ENCODE peak calls at places on chromosomes 6 and 20, in four cellular contexts. One of them, this sample, is unnamed. For H3K27me3, the result is how much of the 10 kb centered on the place peaks cover.

GRCh38 chr6:119442776-119443184 is 93.2 kb upstream of the MAN1A1 start:
- DNase-seq in gastrocnemius medialis: peak
- DNase-seq in lower lobe of right lung: no peak
- DNase-seq in MG63: no peak
- DNase-seq in this sample: no peak

GRCh38 chr6:42279144-42279781 is 61.6 kb upstream of the MRPS10 start:
- DNase-seq in MG63: peak
- DNase-seq in gastrocnemius medialis: peak
- DNase-seq in lower lobe of right lung: no peak
- DNase-seq in this sample: no peak

GRCh38 chr20:44442298-44443070 is 33.2 kb upstream of the TTPAL start:
- DNase-seq in gastrocnemius medialis: no peak
- DNase-seq in MG63: no peak
- DNase-seq in lower lobe of right lung: no peak
- DNase-seq in this sample: no peak

GRCh38 chr6:113949499-113949898 is 21.4 kb downstream of the HDAC2 start:
- DNase-seq in lower lobe of right lung: no peak
- DNase-seq in MG63: no peak
- DNase-seq in gastrocnemius medialis: no peak
- DNase-seq in this sample: no peak

GRCh38 chr6:36698196-36698595 is 570 bp downstream of the RAB44 start:
- DNase-seq in gastrocnemius medialis: no peak
- DNase-seq in lower lobe of right lung: no peak
- DNase-seq in MG63: no peak
- DNase-seq in this sample: no peak

GRCh38 chr6:29141606-29142005 is 29.1 kb upstream of the OR2J2 start:
- DNase-seq in lower lobe of right lung: no peak
- DNase-seq in gastrocnemius medialis: no peak
- DNase-seq in MG63: no peak
- DNase-seq in this sample: no peak

GRCh38 chr6:130159876-130160415 is 62.8 kb downstream of the SAMD3 start:
- DNase-seq in MG63: no peak
- DNase-seq in lower lobe of right lung: no peak
- DNase-seq in gastrocnemius medialis: no peak
- DNase-seq in this sample: no peak

GRCh38 chr20:6265204-6265904 is 142.5 kb upstream of the FERMT1 start:
- DNase-seq in lower lobe of right lung: no peak
- DNase-seq in gastrocnemius medialis: no peak
- DNase-seq in MG63: peak
- DNase-seq in this sample: peak

GRCh38 chr6:129575378-129576118 is 134.4 kb downstream of the ARHGAP18 start:
- DNase-seq in gastrocnemius medialis: no peak
- DNase-seq in MG63: no peak
- DNase-seq in lower lobe of right lung: no peak
- DNase-seq in this sample: no peak

GRCh38 chr20:4919047-4919704 is 82.1 kb downstream of the SLC23A2 start:
- DNase-seq in MG63: no peak
- DNase-seq in lower lobe of right lung: no peak
- DNase-seq in gastrocnemius medialis: no peak
- DNase-seq in this sample: no peak

GRCh38 chr6:169026175-169026574 is 227.5 kb downstream of the THBS2 start:
- DNase-seq in gastrocnemius medialis: no peak
- DNase-seq in MG63: no peak
- DNase-seq in lower lobe of right lung: no peak
- DNase-seq in this sample: no peak

GRCh38 chr6:21598662-21599061 is 5.1 kb downstream of the SOX4 start:
- DNase-seq in MG63: no peak
- DNase-seq in lower lobe of right lung: no peak
- DNase-seq in gastrocnemius medialis: no peak
- DNase-seq in this sample: no peak
- H3K27me3 ChIP-seq in MG63: under half
- H3K27me3 ChIP-seq in lower lobe of right lung: under half
- H3K27me3 ChIP-seq in gastrocnemius medialis: under half
- H3K27me3 ChIP-seq in this sample: under half

DNA sequence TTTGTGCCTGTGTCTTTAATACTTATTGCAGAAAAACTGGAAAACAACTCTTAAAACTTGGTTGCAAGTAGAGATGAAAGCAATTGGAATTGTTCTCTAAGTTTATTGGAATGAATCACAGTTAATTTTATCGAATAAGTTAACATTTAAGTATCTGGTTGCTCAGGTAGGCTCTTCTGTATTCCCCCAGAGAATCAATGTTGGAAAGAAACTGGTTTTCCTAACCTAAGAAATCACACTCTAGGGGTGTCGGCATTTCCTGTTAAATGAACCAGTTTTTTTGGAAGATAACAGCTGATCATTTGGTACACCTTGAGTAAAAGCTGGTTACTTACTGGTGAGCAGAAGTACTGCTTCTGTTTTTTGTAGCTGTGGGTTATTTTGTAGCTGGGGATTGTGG is 5.2 kb downstream of the TFAP2C start:
- DNase-seq in lower lobe of right lung: no peak
- DNase-seq in gastrocnemius medialis: no peak
- DNase-seq in MG63: no peak
- DNase-seq in this sample: no peak
- H3K27me3 ChIP-seq in lower lobe of right lung: half or more
- H3K27me3 ChIP-seq in gastrocnemius medialis: half or more
- H3K27me3 ChIP-seq in MG63: under half
- H3K27me3 ChIP-seq in this sample: half or more

GRCh38 chr20:25065044-25065624 is 7.2 kb upstream of the ACSS1 start:
- DNase-seq in MG63: no peak
- DNase-seq in lower lobe of right lung: no peak
- DNase-seq in gastrocnemius medialis: peak
- DNase-seq in this sample: no peak
- H3K27me3 ChIP-seq in MG63: under half
- H3K27me3 ChIP-seq in lower lobe of right lung: under half
- H3K27me3 ChIP-seq in gastrocnemius medialis: under half
- H3K27me3 ChIP-seq in this sample: half or more

DNA sequence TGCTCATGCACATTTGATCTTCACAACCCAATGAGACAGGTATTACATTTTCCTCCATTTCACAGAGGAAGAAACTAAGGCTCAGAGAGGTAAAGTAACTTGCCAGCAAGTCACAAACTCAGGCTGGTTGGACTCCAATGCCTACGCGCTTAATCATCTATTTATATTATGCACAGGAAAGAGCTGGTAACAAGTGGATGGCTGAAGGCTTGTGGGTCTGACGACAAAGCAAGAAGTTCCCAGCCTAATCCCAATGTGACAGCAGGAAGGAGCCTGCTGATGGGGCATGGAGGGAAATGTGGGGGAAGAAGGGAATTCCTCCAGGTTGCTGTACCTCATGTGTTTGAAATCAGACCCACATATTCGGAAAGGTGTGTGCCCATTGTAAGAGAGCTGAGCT is 3.9 kb downstream of the CDH22 start:
- DNase-seq in lower lobe of right lung: no peak
- DNase-seq in MG63: peak
- DNase-seq in gastrocnemius medialis: no peak
- DNase-seq in this sample: no peak
- H3K27me3 ChIP-seq in lower lobe of right lung: half or more
- H3K27me3 ChIP-seq in MG63: under half
- H3K27me3 ChIP-seq in gastrocnemius medialis: under half
- H3K27me3 ChIP-seq in this sample: under half

GRCh38 chr20:24368253-24368652 is 101.2 kb upstream of the SYNDIG1 start:
- DNase-seq in lower lobe of right lung: no peak
- DNase-seq in MG63: no peak
- DNase-seq in gastrocnemius medialis: no peak
- DNase-seq in this sample: no peak
- H3K27me3 ChIP-seq in lower lobe of right lung: under half
- H3K27me3 ChIP-seq in MG63: under half
- H3K27me3 ChIP-seq in gastrocnemius medialis: under half
- H3K27me3 ChIP-seq in this sample: under half

GRCh38 chr20:60637801-60638200 is 614.3 kb upstream of the CDH4 start:
- DNase-seq in lower lobe of right lung: no peak
- DNase-seq in gastrocnemius medialis: no peak
- DNase-seq in MG63: no peak
- DNase-seq in this sample: no peak
- H3K27me3 ChIP-seq in lower lobe of right lung: under half
- H3K27me3 ChIP-seq in gastrocnemius medialis: under half
- H3K27me3 ChIP-seq in MG63: under half
- H3K27me3 ChIP-seq in this sample: under half

DNA sequence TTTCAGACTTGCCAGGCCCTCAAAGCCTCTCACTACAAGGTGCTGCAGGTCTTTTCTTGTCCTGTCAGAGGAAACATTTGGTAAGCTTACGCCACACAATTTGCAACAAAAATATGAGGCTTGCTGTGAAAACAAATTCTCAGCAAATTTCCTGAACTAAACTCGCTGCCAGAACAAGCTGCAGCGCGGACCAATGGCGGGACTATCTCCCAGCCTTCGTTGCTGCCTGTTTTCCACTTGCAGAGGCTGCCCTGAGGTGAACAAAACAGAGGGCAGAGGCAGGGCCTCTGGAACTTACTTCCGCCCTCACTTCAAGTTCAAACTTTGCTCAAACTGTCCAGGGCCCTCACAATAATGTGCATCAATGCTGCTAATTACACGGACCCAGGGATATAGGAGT is 12.4 kb downstream of the UQCC2 start:
- DNase-seq in gastrocnemius medialis: no peak
- DNase-seq in lower lobe of right lung: peak
- DNase-seq in MG63: no peak
- DNase-seq in this sample: no peak
- H3K27me3 ChIP-seq in gastrocnemius medialis: under half
- H3K27me3 ChIP-seq in lower lobe of right lung: under half
- H3K27me3 ChIP-seq in MG63: under half
- H3K27me3 ChIP-seq in this sample: under half

This sample was measured in AG04450.